ENCODE peak calls at places on chromosomes 12 and 14, in ten cellular contexts. One of them, this sample, is unnamed.

GRCh38 chr14:94051115-94051514 is 25.0 kb downstream of the OTUB2 start:
- DNase-seq in T-cell: no peak
- DNase-seq in lower leg skin: peak
- DNase-seq in HCT116: no peak
- DNase-seq in IMR-90: peak
- DNase-seq in A549: no peak
- DNase-seq in ELR: peak
- DNase-seq in stimulated activated CD4-positive, alpha-beta T cell treated with anti-CD3 and anti-CD28 coated beads, Interleukin-15, amount 100 ng/mL, for 1 hour: no peak
- DNase-seq in mesenchymal stem cell: peak
- DNase-seq in GM06990: no peak
- DNase-seq in this sample: no peak

GRCh38 chr12:115504241-115504941 is 773.1 kb downstream of the MED13L start:
- DNase-seq in T-cell: no peak
- DNase-seq in lower leg skin: no peak
- DNase-seq in HCT116: no peak
- DNase-seq in IMR-90: no peak
- DNase-seq in A549: no peak
- DNase-seq in ELR: no peak
- DNase-seq in stimulated activated CD4-positive, alpha-beta T cell treated with anti-CD3 and anti-CD28 coated beads, Interleukin-15, amount 100 ng/mL, for 1 hour: no peak
- DNase-seq in mesenchymal stem cell: no peak
- DNase-seq in GM06990: peak
- DNase-seq in this sample: no peak

GRCh38 chr12:112716099-112717093 is 75.2 kb upstream of the RPH3A start:
- DNase-seq in T-cell: no peak
- DNase-seq in lower leg skin: no peak
- DNase-seq in HCT116: peak
- DNase-seq in IMR-90: no peak
- DNase-seq in A549: peak
- DNase-seq in ELR: peak
- DNase-seq in stimulated activated CD4-positive, alpha-beta T cell treated with anti-CD3 and anti-CD28 coated beads, Interleukin-15, amount 100 ng/mL, for 1 hour: no peak
- DNase-seq in mesenchymal stem cell: no peak
- DNase-seq in GM06990: no peak
- DNase-seq in this sample: no peak

GRCh38 chr12:108511633-108512540 is 3.2 kb upstream of the FICD start:
- DNase-seq in T-cell: peak
- DNase-seq in lower leg skin: peak
- DNase-seq in HCT116: peak
- DNase-seq in IMR-90: peak
- DNase-seq in A549: peak
- DNase-seq in ELR: peak
- DNase-seq in stimulated activated CD4-positive, alpha-beta T cell treated with anti-CD3 and anti-CD28 coated beads, Interleukin-15, amount 100 ng/mL, for 1 hour: peak
- DNase-seq in mesenchymal stem cell: peak
- DNase-seq in GM06990: peak
- DNase-seq in this sample: peak

GRCh38 chr14:66379116-66379515 is 107.1 kb upstream of the CCDC196 start:
- DNase-seq in T-cell: no peak
- DNase-seq in lower leg skin: no peak
- DNase-seq in HCT116: no peak
- DNase-seq in IMR-90: no peak
- DNase-seq in A549: no peak
- DNase-seq in ELR: no peak
- DNase-seq in stimulated activated CD4-positive, alpha-beta T cell treated with anti-CD3 and anti-CD28 coated beads, Interleukin-15, amount 100 ng/mL, for 1 hour: no peak
- DNase-seq in mesenchymal stem cell: no peak
- DNase-seq in GM06990: no peak
- DNase-seq in this sample: no peak

GRCh38 chr12:130589391-130590317 is 126.4 kb downstream of the RIMBP2 start:
- DNase-seq in T-cell: no peak
- DNase-seq in lower leg skin: peak
- DNase-seq in HCT116: no peak
- DNase-seq in IMR-90: no peak
- DNase-seq in A549: no peak
- DNase-seq in ELR: no peak
- DNase-seq in stimulated activated CD4-positive, alpha-beta T cell treated with anti-CD3 and anti-CD28 coated beads, Interleukin-15, amount 100 ng/mL, for 1 hour: no peak
- DNase-seq in mesenchymal stem cell: no peak
- DNase-seq in GM06990: no peak
- DNase-seq in this sample: no peak

GRCh38 chr14:94650806-94651805 is 38.9 kb downstream of the SERPINA3 start:
- DNase-seq in T-cell: no peak
- DNase-seq in lower leg skin: peak
- DNase-seq in HCT116: no peak
- DNase-seq in IMR-90: no peak
- DNase-seq in A549: no peak
- DNase-seq in ELR: no peak
- DNase-seq in stimulated activated CD4-positive, alpha-beta T cell treated with anti-CD3 and anti-CD28 coated beads, Interleukin-15, amount 100 ng/mL, for 1 hour: no peak
- DNase-seq in mesenchymal stem cell: no peak
- DNase-seq in GM06990: no peak
- DNase-seq in this sample: no peak

GRCh38 chr12:100234591-100235304 is 32.1 kb downstream of the DEPDC4 start:
- DNase-seq in T-cell: no peak
- DNase-seq in lower leg skin: no peak
- DNase-seq in HCT116: peak
- DNase-seq in IMR-90: peak
- DNase-seq in A549: peak
- DNase-seq in ELR: peak
- DNase-seq in stimulated activated CD4-positive, alpha-beta T cell treated with anti-CD3 and anti-CD28 coated beads, Interleukin-15, amount 100 ng/mL, for 1 hour: no peak
- DNase-seq in mesenchymal stem cell: peak
- DNase-seq in GM06990: peak
- DNase-seq in this sample: no peak

GRCh38 chr12:27193854-27194544 is 50.1 kb upstream of the STK38L start:
- DNase-seq in T-cell: no peak
- DNase-seq in lower leg skin: no peak
- DNase-seq in HCT116: no peak
- DNase-seq in IMR-90: peak
- DNase-seq in A549: no peak
- DNase-seq in ELR: no peak
- DNase-seq in stimulated activated CD4-positive, alpha-beta T cell treated with anti-CD3 and anti-CD28 coated beads, Interleukin-15, amount 100 ng/mL, for 1 hour: no peak
- DNase-seq in mesenchymal stem cell: peak
- DNase-seq in GM06990: no peak
- DNase-seq in this sample: no peak

GRCh38 chr12:12331896-12332295 is 18.1 kb downstream of the MANSC1 start:
- DNase-seq in T-cell: no peak
- DNase-seq in lower leg skin: peak
- DNase-seq in HCT116: no peak
- DNase-seq in IMR-90: no peak
- DNase-seq in A549: no peak
- DNase-seq in ELR: no peak
- DNase-seq in stimulated activated CD4-positive, alpha-beta T cell treated with anti-CD3 and anti-CD28 coated beads, Interleukin-15, amount 100 ng/mL, for 1 hour: no peak
- DNase-seq in mesenchymal stem cell: no peak
- DNase-seq in GM06990: no peak
- DNase-seq in this sample: no peak

GRCh38 chr14:101719045-101719645 is 42.4 kb upstream of the PPP2R5C start:
- DNase-seq in T-cell: no peak
- DNase-seq in lower leg skin: peak
- DNase-seq in HCT116: no peak
- DNase-seq in IMR-90: no peak
- DNase-seq in A549: no peak
- DNase-seq in ELR: no peak
- DNase-seq in stimulated activated CD4-positive, alpha-beta T cell treated with anti-CD3 and anti-CD28 coated beads, Interleukin-15, amount 100 ng/mL, for 1 hour: no peak
- DNase-seq in mesenchymal stem cell: no peak
- DNase-seq in GM06990: no peak
- DNase-seq in this sample: no peak

GRCh38 chr12:123250471-123251383 is 17.5 kb downstream of the MTRFR start:
- DNase-seq in T-cell: no peak
- DNase-seq in lower leg skin: peak
- DNase-seq in HCT116: peak
- DNase-seq in IMR-90: no peak
- DNase-seq in A549: peak
- DNase-seq in ELR: peak
- DNase-seq in stimulated activated CD4-positive, alpha-beta T cell treated with anti-CD3 and anti-CD28 coated beads, Interleukin-15, amount 100 ng/mL, for 1 hour: no peak
- DNase-seq in mesenchymal stem cell: no peak
- DNase-seq in GM06990: no peak
- DNase-seq in this sample: no peak

GRCh38 chr12:82627799-82628198 is 58.9 kb upstream of the TMTC2 start:
- DNase-seq in T-cell: no peak
- DNase-seq in lower leg skin: no peak
- DNase-seq in HCT116: peak
- DNase-seq in IMR-90: peak
- DNase-seq in A549: peak
- DNase-seq in ELR: peak
- DNase-seq in stimulated activated CD4-positive, alpha-beta T cell treated with anti-CD3 and anti-CD28 coated beads, Interleukin-15, amount 100 ng/mL, for 1 hour: no peak
- DNase-seq in mesenchymal stem cell: peak
- DNase-seq in GM06990: no peak
- DNase-seq in this sample: no peak

GRCh38 chr12:121711925-121712461 is 559 bp upstream of the TMEM120B start:
- DNase-seq in T-cell: no peak
- DNase-seq in lower leg skin: peak
- DNase-seq in HCT116: no peak
- DNase-seq in IMR-90: no peak
- DNase-seq in A549: peak
- DNase-seq in ELR: peak
- DNase-seq in stimulated activated CD4-positive, alpha-beta T cell treated with anti-CD3 and anti-CD28 coated beads, Interleukin-15, amount 100 ng/mL, for 1 hour: no peak
- DNase-seq in mesenchymal stem cell: no peak
- DNase-seq in GM06990: no peak
- DNase-seq in this sample: no peak

GRCh38 chr12:53726946-53727309 is 324 bp downstream of the CALCOCO1 start:
- DNase-seq in T-cell: no peak
- DNase-seq in lower leg skin: no peak
- DNase-seq in HCT116: no peak
- DNase-seq in IMR-90: peak
- DNase-seq in A549: peak
- DNase-seq in ELR: peak
- DNase-seq in stimulated activated CD4-positive, alpha-beta T cell treated with anti-CD3 and anti-CD28 coated beads, Interleukin-15, amount 100 ng/mL, for 1 hour: no peak
- DNase-seq in mesenchymal stem cell: peak
- DNase-seq in GM06990: no peak
- DNase-seq in this sample: no peak

GRCh38 chr12:3308063-3308462 is 182.9 kb upstream of the PRMT8 start:
- DNase-seq in T-cell: no peak
- DNase-seq in lower leg skin: no peak
- DNase-seq in HCT116: no peak
- DNase-seq in IMR-90: no peak
- DNase-seq in A549: no peak
- DNase-seq in ELR: no peak
- DNase-seq in stimulated activated CD4-positive, alpha-beta T cell treated with anti-CD3 and anti-CD28 coated beads, Interleukin-15, amount 100 ng/mL, for 1 hour: no peak
- DNase-seq in mesenchymal stem cell: no peak
- DNase-seq in GM06990: no peak
- DNase-seq in this sample: no peak

GRCh38 chr14:68088463-68088862 is 268.9 kb downstream of the RAD51B start:
- DNase-seq in T-cell: no peak
- DNase-seq in lower leg skin: no peak
- DNase-seq in HCT116: peak
- DNase-seq in IMR-90: peak
- DNase-seq in A549: peak
- DNase-seq in ELR: no peak
- DNase-seq in stimulated activated CD4-positive, alpha-beta T cell treated with anti-CD3 and anti-CD28 coated beads, Interleukin-15, amount 100 ng/mL, for 1 hour: no peak
- DNase-seq in mesenchymal stem cell: no peak
- DNase-seq in GM06990: no peak
- DNase-seq in this sample: no peak

GRCh38 chr14:70567791-70568190 is 32.7 kb downstream of the MED6 start:
- DNase-seq in T-cell: no peak
- DNase-seq in lower leg skin: no peak
- DNase-seq in HCT116: peak
- DNase-seq in IMR-90: peak
- DNase-seq in A549: peak
- DNase-seq in ELR: peak
- DNase-seq in stimulated activated CD4-positive, alpha-beta T cell treated with anti-CD3 and anti-CD28 coated beads, Interleukin-15, amount 100 ng/mL, for 1 hour: no peak
- DNase-seq in mesenchymal stem cell: peak
- DNase-seq in GM06990: peak
- DNase-seq in this sample: no peak

GRCh38 chr12:124053855-124054254 is 80.8 kb downstream of the ZNF664 start:
- DNase-seq in T-cell: no peak
- DNase-seq in lower leg skin: no peak
- DNase-seq in HCT116: peak
- DNase-seq in IMR-90: peak
- DNase-seq in A549: peak
- DNase-seq in ELR: peak
- DNase-seq in stimulated activated CD4-positive, alpha-beta T cell treated with anti-CD3 and anti-CD28 coated beads, Interleukin-15, amount 100 ng/mL, for 1 hour: no peak
- DNase-seq in mesenchymal stem cell: peak
- DNase-seq in GM06990: no peak
- DNase-seq in this sample: no peak

GRCh38 chr14:101495284-101495683 is 66.0 kb upstream of the DIO3 start:
- DNase-seq in T-cell: no peak
- DNase-seq in lower leg skin: no peak
- DNase-seq in HCT116: no peak
- DNase-seq in IMR-90: no peak
- DNase-seq in A549: no peak
- DNase-seq in ELR: no peak
- DNase-seq in stimulated activated CD4-positive, alpha-beta T cell treated with anti-CD3 and anti-CD28 coated beads, Interleukin-15, amount 100 ng/mL, for 1 hour: no peak
- DNase-seq in mesenchymal stem cell: no peak
- DNase-seq in GM06990: no peak
- DNase-seq in this sample: no peak

GRCh38 chr12:53482626-53483165 is 16.6 kb downstream of the MAP3K12 start:
- DNase-seq in T-cell: no peak
- DNase-seq in lower leg skin: no peak
- DNase-seq in HCT116: no peak
- DNase-seq in IMR-90: no peak
- DNase-seq in A549: no peak
- DNase-seq in ELR: no peak
- DNase-seq in stimulated activated CD4-positive, alpha-beta T cell treated with anti-CD3 and anti-CD28 coated beads, Interleukin-15, amount 100 ng/mL, for 1 hour: no peak
- DNase-seq in mesenchymal stem cell: no peak
- DNase-seq in GM06990: no peak
- DNase-seq in this sample: no peak

GRCh38 chr12:8689606-8690175 is 8.1 kb upstream of the RIMKLB start:
- DNase-seq in T-cell: no peak
- DNase-seq in lower leg skin: no peak
- DNase-seq in HCT116: no peak
- DNase-seq in IMR-90: no peak
- DNase-seq in A549: no peak
- DNase-seq in ELR: no peak
- DNase-seq in stimulated activated CD4-positive, alpha-beta T cell treated with anti-CD3 and anti-CD28 coated beads, Interleukin-15, amount 100 ng/mL, for 1 hour: no peak
- DNase-seq in mesenchymal stem cell: no peak
- DNase-seq in GM06990: no peak
- DNase-seq in this sample: no peak

GRCh38 chr14:20631023-20631820 is 10.3 kb downstream of the OR6S1 start:
- DNase-seq in T-cell: no peak
- DNase-seq in lower leg skin: no peak
- DNase-seq in HCT116: no peak
- DNase-seq in IMR-90: peak
- DNase-seq in A549: peak
- DNase-seq in ELR: peak
- DNase-seq in stimulated activated CD4-positive, alpha-beta T cell treated with anti-CD3 and anti-CD28 coated beads, Interleukin-15, amount 100 ng/mL, for 1 hour: no peak
- DNase-seq in mesenchymal stem cell: peak
- DNase-seq in GM06990: peak
- DNase-seq in this sample: peak

GRCh38 chr14:24321212-24321975 is 10.1 kb downstream of the LTB4R start:
- DNase-seq in T-cell: no peak
- DNase-seq in lower leg skin: no peak
- DNase-seq in HCT116: no peak
- DNase-seq in IMR-90: no peak
- DNase-seq in A549: no peak
- DNase-seq in ELR: no peak
- DNase-seq in stimulated activated CD4-positive, alpha-beta T cell treated with anti-CD3 and anti-CD28 coated beads, Interleukin-15, amount 100 ng/mL, for 1 hour: no peak
- DNase-seq in mesenchymal stem cell: no peak
- DNase-seq in GM06990: no peak
- DNase-seq in this sample: no peak

GRCh38 chr12:1282670-1283361 is 291.8 kb downstream of the ERC1 start:
- DNase-seq in T-cell: no peak
- DNase-seq in lower leg skin: peak
- DNase-seq in HCT116: no peak
- DNase-seq in IMR-90: peak
- DNase-seq in A549: no peak
- DNase-seq in ELR: no peak
- DNase-seq in stimulated activated CD4-positive, alpha-beta T cell treated with anti-CD3 and anti-CD28 coated beads, Interleukin-15, amount 100 ng/mL, for 1 hour: no peak
- DNase-seq in mesenchymal stem cell: no peak
- DNase-seq in GM06990: no peak
- DNase-seq in this sample: no peak